ENCODE peak calls at places on chromosomes 11 and 22, in eight cellular contexts. J is NCI-H2107; O is left ventricle myocardium inferior; H is RPMI7951; N is stimulated activated CD4-positive, alpha-beta T cell treated with anti-CD3 and anti-CD28 coated beads, Interleukin-4, amount 100 ng/mL, for 4 hours; Z is endothelial cell; V is GM10248; S is progenitor cell of endocrine pancreas. F is an unnamed sample.

GRCh38 chr11:4887591-4887990 is 5.9 kb downstream of the OR51T1 start:
- DNase-seq in J (no peak), O (no peak), H (no peak), V (no peak), S (no peak), Z (no peak), N (no peak), F (no peak)

GRCh38 chr11:3861698-3862097 is 6.2 kb downstream of the STIM1 start:
- DNase-seq in J (no peak), N (no peak), O (no peak), V (no peak), S (no peak), H (no peak), Z (no peak), F (no peak)

GRCh38 chr11:69300124-69301032 is 6.4 kb downstream of the MYEOV start:
- DNase-seq in H (peak), N (no peak), O (no peak), S (no peak), Z (no peak), V (no peak), J (no peak), F (peak)

GRCh38 chr11:2570841-2571597 is 126.2 kb downstream of the KCNQ1 start:
- DNase-seq in H (no peak), J (no peak), N (no peak), V (no peak), Z (no peak), O (no peak), S (no peak), F (no peak)

GRCh38 chr11:122850076-122850631 is 11.9 kb downstream of the CRTAM start:
- DNase-seq in V (no peak), O (no peak), H (peak), S (no peak), N (no peak), J (no peak), Z (no peak), F (no peak)

GRCh38 chr11:119509969-119510401 is 87.0 kb upstream of the THY1 start:
- DNase-seq in N (no peak), Z (no peak), O (peak), S (no peak), V (peak), H (peak), J (no peak), F (no peak)

GRCh38 chr11:26247340-26247739 is 84.6 kb upstream of the ANO3 start:
- DNase-seq in Z (no peak), N (no peak), H (peak), J (no peak), O (no peak), S (no peak), V (no peak), F (no peak)

GRCh38 chr22:30701872-30702271 is 7.2 kb downstream of the OSBP2 start:
- DNase-seq in Z (no peak), S (no peak), V (no peak), H (peak), J (no peak), N (no peak), O (no peak), F (no peak)

GRCh38 chr22:19103881-19104821 is 18.1 kb downstream of the DGCR2 start:
- DNase-seq in N (no peak), V (no peak), J (no peak), O (no peak), S (no peak), H (no peak), Z (no peak), F (no peak)

GRCh38 chr11:74730601-74731260 is 495 bp downstream of the CHRDL2 start:
- DNase-seq in J (no peak), N (no peak), S (no peak), O (no peak), V (no peak), H (no peak), Z (no peak), F (no peak)

GRCh38 chr11:94417386-94417987 is 16.3 kb upstream of the GPR83 start:
- DNase-seq in S (no peak), N (no peak), H (peak), O (no peak), J (no peak), V (no peak), Z (no peak), F (no peak)

GRCh38 chr22:29030016-29030617 is 31.5 kb downstream of the C22orf31 start:
- DNase-seq in V (no peak), N (no peak), S (no peak), O (no peak), Z (no peak), H (peak), J (no peak), F (no peak)

GRCh38 chr22:27231266-27231665 is 570.3 kb downstream of the MN1 start:
- DNase-seq in O (no peak), H (no peak), J (no peak), N (no peak), Z (no peak), S (no peak), V (no peak), F (no peak)

GRCh38 chr22:19522881-19523239 is 1.4 kb downstream of the CLDN5 start:
- DNase-seq in N (no peak), S (no peak), J (no peak), O (no peak), Z (no peak), V (no peak), H (no peak), F (no peak)

GRCh38 chr11:126544311-126545056 is 189.0 kb downstream of the ST3GAL4 start:
- DNase-seq in J (no peak), Z (peak), S (peak), N (no peak), H (peak), V (no peak), O (no peak), F (no peak)

GRCh38 chr11:33912405-33913361 is 20.8 kb upstream of the LMO2 start:
- DNase-seq in S (no peak), Z (no peak), N (no peak), V (peak), H (peak), J (peak), O (no peak), F (no peak)

GRCh38 chr11:69138265-69138664 is 17.5 kb upstream of the SMIM38 start:
- DNase-seq in O (no peak), N (no peak), S (no peak), J (no peak), H (peak), V (no peak), Z (no peak), F (no peak)

GRCh38 chr11:120332822-120333716 is 3.1 kb upstream of the ARHGEF12 start:
- DNase-seq in Z (no peak), N (no peak), V (no peak), H (no peak), O (no peak), J (no peak), S (no peak), F (no peak)

GRCh38 chr11:19345848-19346681 is 105.3 kb upstream of the E2F8 start:
- DNase-seq in S (no peak), H (no peak), O (peak), Z (peak), V (peak), N (no peak), J (no peak), F (no peak)

GRCh38 chr11:83278351-83278750 is 7.8 kb downstream of the CCDC90B start:
- DNase-seq in N (no peak), Z (no peak), V (no peak), H (no peak), J (no peak), S (no peak), O (no peak), F (no peak)

GRCh38 chr22:30646518-30647160 is 11.1 kb downstream of the SLC35E4 start:
- DNase-seq in H (no peak), J (no peak), Z (no peak), N (no peak), O (no peak), V (no peak), S (no peak), F (no peak)

GRCh38 chr22:25976346-25976745 is 192.9 kb upstream of the SEZ6L start:
- DNase-seq in J (no peak), S (no peak), H (no peak), Z (no peak), V (no peak), N (no peak), O (no peak), F (no peak)

GRCh38 chr11:34188181-34188580 is 82.8 kb downstream of the NAT10 start:
- DNase-seq in J (no peak), S (no peak), H (no peak), V (no peak), O (no peak), N (no peak), Z (no peak), F (no peak)

GRCh38 chr11:72641900-72642814 is 32.1 kb downstream of the PDE2A start:
- DNase-seq in H (peak), J (no peak), Z (peak), O (peak), N (peak), S (peak), V (peak), F (no peak)

GRCh38 chr11:110447897-110448522 is 18.3 kb downstream of the FDX1 start:
- DNase-seq in V (no peak), S (no peak), H (no peak), N (no peak), J (no peak), Z (no peak), O (no peak), F (no peak)

GRCh38 chr22:44489817-44490216 is 8.2 kb downstream of the RTL6 start:
- DNase-seq in S (no peak), N (no peak), V (no peak), O (no peak), Z (no peak), J (no peak), H (no peak), F (no peak)

GRCh38 chr22:33274214-33274828 is 216.1 kb upstream of the SYN3 start:
- DNase-seq in N (peak), Z (peak), J (no peak), S (no peak), V (peak), H (no peak), O (no peak), F (peak)

GRCh38 chr11:43880640-43881159 is at the start of gene ALKBH3:
- DNase-seq in N (peak), V (peak), H (peak), O (peak), Z (peak), J (peak), S (peak), F (peak)

GRCh38 chr22:20013382-20013871 is 3.2 kb downstream of the ARVCF start:
- DNase-seq in J (no peak), V (peak), O (peak), Z (peak), S (peak), H (peak), N (peak), F (peak)

GRCh38 chr11:117734596-117734995 is 62.4 kb downstream of the DSCAML1 start:
- DNase-seq in O (no peak), H (no peak), S (no peak), Z (peak), J (peak), V (no peak), N (no peak), F (peak)

GRCh38 chr22:46881373-46882118 is 119.1 kb downstream of the TBC1D22A start:
- DNase-seq in H (peak), O (peak), J (no peak), N (no peak), S (no peak), V (no peak), Z (no peak), F (no peak)

GRCh38 chr11:123338997-123339752 is 90.9 kb upstream of the GRAMD1B start:
- DNase-seq in Z (no peak), V (no peak), H (no peak), O (no peak), J (no peak), N (no peak), S (no peak), F (no peak)

GRCh38 chr11:70402685-70403084 is 4.4 kb downstream of the CTTN start:
- DNase-seq in V (no peak), N (no peak), H (no peak), J (no peak), S (no peak), Z (no peak), O (no peak), F (no peak)